ENCODE peak calls at places on chromosome 7, in five cellular contexts. One of them, this sample, is unnamed.

GRCh38 chr7:66557214-66558200 is 71.2 kb upstream of the KCTD7 start:
- DNase-seq in gastrocnemius medialis: peak; percentile 27
- DNase-seq in right atrium auricular region: no peak
- DNase-seq in lung: peak; percentile 72
- DNase-seq in tibial artery: peak; percentile 81
- DNase-seq in this sample: no peak

GRCh38 chr7:144854839-144855424 is 19.1 kb upstream of the TPK1 start:
- DNase-seq in lung: no peak
- DNase-seq in tibial artery: no peak
- DNase-seq in gastrocnemius medialis: no peak
- DNase-seq in right atrium auricular region: no peak
- DNase-seq in this sample: no peak

GRCh38 chr7:7032221-7032620 is 150.1 kb upstream of the C1GALT1 start:
- DNase-seq in lung: no peak
- DNase-seq in right atrium auricular region: no peak
- DNase-seq in gastrocnemius medialis: no peak
- DNase-seq in tibial artery: no peak
- DNase-seq in this sample: no peak

GRCh38 chr7:151114151-151115090 is 28.1 kb downstream of the AGAP3 start:
- DNase-seq in right atrium auricular region: no peak
- DNase-seq in tibial artery: no peak
- DNase-seq in gastrocnemius medialis: no peak
- DNase-seq in lung: peak; percentile 77
- DNase-seq in this sample: no peak

GRCh38 chr7:4888161-4888560 is 4.6 kb upstream of the RADIL start:
- DNase-seq in right atrium auricular region: no peak
- DNase-seq in gastrocnemius medialis: no peak
- DNase-seq in tibial artery: no peak
- DNase-seq in lung: no peak
- DNase-seq in this sample: no peak

GRCh38 chr7:116259821-116260440 is 49.6 kb downstream of the TES start:
- DNase-seq in right atrium auricular region: no peak
- DNase-seq in gastrocnemius medialis: no peak
- DNase-seq in tibial artery: no peak
- DNase-seq in lung: no peak
- DNase-seq in this sample: no peak

GRCh38 chr7:70700055-70700934 is 431.6 kb upstream of the GALNT17 start:
- DNase-seq in tibial artery: no peak
- DNase-seq in gastrocnemius medialis: no peak
- DNase-seq in lung: no peak
- DNase-seq in right atrium auricular region: no peak
- DNase-seq in this sample: no peak

GRCh38 chr7:80078159-80078731 is 56.4 kb upstream of the GNAI1 start:
- DNase-seq in right atrium auricular region: no peak
- DNase-seq in tibial artery: no peak
- DNase-seq in gastrocnemius medialis: no peak
- DNase-seq in lung: no peak
- DNase-seq in this sample: no peak

GRCh38 chr7:134662871-134663205 is 16.2 kb downstream of the BPGM start:
- DNase-seq in gastrocnemius medialis: no peak
- DNase-seq in right atrium auricular region: no peak
- DNase-seq in lung: no peak
- DNase-seq in tibial artery: no peak
- DNase-seq in this sample: no peak

GRCh38 chr7:134662166-134662870 is 15.7 kb downstream of the BPGM start:
- DNase-seq in tibial artery: no peak
- DNase-seq in right atrium auricular region: no peak
- DNase-seq in lung: no peak
- DNase-seq in gastrocnemius medialis: no peak
- DNase-seq in this sample: no peak

GRCh38 chr7:134660961-134661376 is 14.3 kb downstream of the BPGM start:
- DNase-seq in gastrocnemius medialis: no peak
- DNase-seq in lung: no peak
- DNase-seq in tibial artery: no peak
- DNase-seq in right atrium auricular region: no peak
- DNase-seq in this sample: no peak

DNA sequence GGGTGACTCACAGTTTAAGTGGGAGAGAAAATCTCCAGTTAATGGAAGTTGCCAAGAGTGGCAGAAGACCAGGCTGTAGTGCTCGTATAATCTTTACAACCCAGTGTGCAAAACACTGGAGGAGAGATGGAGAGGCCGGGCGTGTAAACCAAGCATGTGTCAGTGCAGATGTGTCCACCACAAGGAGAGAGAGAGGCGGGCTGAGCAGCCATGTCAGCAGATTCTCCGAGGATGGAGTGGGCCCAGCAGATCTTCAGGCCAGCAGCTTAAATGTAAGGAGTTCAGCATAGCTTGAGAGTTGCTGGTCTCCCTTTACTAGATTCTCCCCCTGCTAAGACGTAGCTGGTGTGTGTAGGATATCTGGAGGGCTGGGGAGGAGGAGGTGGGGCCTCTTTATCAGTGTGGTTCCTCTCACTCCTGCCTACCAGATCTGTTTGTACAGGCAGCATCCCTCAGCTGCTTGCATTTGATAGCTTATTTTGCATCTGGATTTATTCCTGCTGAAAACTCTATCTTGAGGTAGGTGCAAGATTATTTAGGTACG is 13.7 kb downstream of the BPGM start:
- DNase-seq in tibial artery: no peak
- DNase-seq in right atrium auricular region: no peak
- DNase-seq in gastrocnemius medialis: no peak
- DNase-seq in lung: no peak
- DNase-seq in this sample: no peak
- H3K27ac ChIP-seq in tibial artery: no peak overlapping the region
- H3K27ac ChIP-seq in right atrium auricular region: no peak overlapping the region
- H3K27ac ChIP-seq in gastrocnemius medialis: no peak overlapping the region
- H3K27ac ChIP-seq in lung: no peak overlapping the region
- H3K27ac ChIP-seq in this sample: no peak overlapping the region

GRCh38 chr7:148815612-148816011 is 68.5 kb downstream of the EZH2 start:
- DNase-seq in tibial artery: no peak
- DNase-seq in gastrocnemius medialis: no peak
- DNase-seq in lung: no peak
- DNase-seq in right atrium auricular region: no peak
- DNase-seq in this sample: no peak
- H3K27ac ChIP-seq in tibial artery: no peak overlapping the region
- H3K27ac ChIP-seq in gastrocnemius medialis: no peak overlapping the region
- H3K27ac ChIP-seq in lung: no peak overlapping the region
- H3K27ac ChIP-seq in right atrium auricular region: no peak overlapping the region
- H3K27ac ChIP-seq in this sample: no peak overlapping the region

GRCh38 chr7:101983147-101983811 is 165.9 kb downstream of the CUX1 start:
- DNase-seq in gastrocnemius medialis: no peak
- DNase-seq in lung: no peak
- DNase-seq in right atrium auricular region: no peak
- DNase-seq in tibial artery: no peak
- DNase-seq in this sample: no peak
- H3K27ac ChIP-seq in gastrocnemius medialis: no peak overlapping the region
- H3K27ac ChIP-seq in lung: no peak overlapping the region
- H3K27ac ChIP-seq in right atrium auricular region: no peak overlapping the region
- H3K27ac ChIP-seq in tibial artery: no peak overlapping the region
- H3K27ac ChIP-seq in this sample: no peak overlapping the region

DNA sequence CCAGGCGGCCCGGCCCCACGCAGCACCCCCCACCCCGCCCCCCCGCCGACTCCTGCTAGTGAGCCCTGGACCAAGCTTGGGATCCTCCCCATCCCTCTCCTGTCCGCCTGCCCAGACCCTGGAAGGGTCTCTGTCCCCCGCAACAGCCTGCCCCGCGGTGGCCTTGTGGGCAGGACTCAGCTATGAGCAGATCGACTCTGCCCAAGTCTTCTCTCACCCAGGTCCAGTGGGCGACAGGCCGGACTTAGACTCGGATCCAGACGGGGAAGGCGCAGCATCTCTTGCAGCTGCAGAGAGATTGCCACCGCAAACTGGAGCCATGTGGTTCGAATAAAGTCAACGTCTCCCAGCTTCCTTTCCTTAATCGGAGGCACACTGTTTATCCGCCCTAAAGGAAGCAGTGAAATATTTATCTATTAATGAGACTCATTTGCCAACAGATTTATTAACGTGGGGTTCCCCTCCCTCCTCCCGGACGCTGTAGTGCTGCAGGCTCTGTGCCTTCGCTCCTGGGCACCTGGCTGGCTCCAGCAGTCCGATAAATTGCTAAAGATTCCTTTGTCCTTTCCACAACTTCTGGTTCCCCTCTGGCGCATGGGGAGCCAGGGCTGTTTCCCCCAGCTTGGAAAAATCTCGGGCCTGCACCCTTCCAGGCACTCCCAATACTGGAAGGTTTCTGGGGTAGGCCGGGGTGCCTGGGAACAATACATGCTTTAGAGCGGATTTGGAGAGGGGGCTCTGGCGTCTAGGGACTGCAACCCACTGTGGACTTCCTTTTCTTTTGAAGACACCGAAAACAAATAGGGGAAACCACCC is 634 bp upstream of the HOXA7 start:
- DNase-seq in lung: no peak
- DNase-seq in right atrium auricular region: no peak
- DNase-seq in tibial artery: no peak
- DNase-seq in gastrocnemius medialis: no peak
- DNase-seq in this sample: no peak
- H3K27ac ChIP-seq in lung: no peak overlapping the region
- H3K27ac ChIP-seq in right atrium auricular region: no peak overlapping the region
- H3K27ac ChIP-seq in tibial artery: peak overlapping the region; percentile 84
- H3K27ac ChIP-seq in gastrocnemius medialis: peak overlapping the region; percentile 97
- H3K27ac ChIP-seq in this sample: no peak overlapping the region

This sample was measured in coronary artery.